ENCODE peak calls at places on chromosomes 16 and 17, in ten cellular contexts. G is right lobe of liver, X is uterus, R is PC-9, D is NT2/D1, J is mesendoderm, O is bronchial epithelial cell, U is WERI-Rb-1, B is mammary epithelial cell, Y is OCI-LY7. S is an unnamed sample. For H3K36me3, the result is how much of the 10 kb centered on the place peaks cover.

GRCh38 chr17:76085066-76085730 is 6.2 kb downstream of the ZACN start:
- DNase-seq in G (no peak), X (no peak), R (no peak), D (no peak), J (no peak), O (no peak), U (no peak), B (no peak), Y (no peak), S (peak)

GRCh38 chr17:75869282-75870141 is 8.9 kb downstream of the TRIM47 start:
- DNase-seq in G (no peak), X (no peak), R (no peak), D (no peak), J (peak), O (peak), U (no peak), B (peak), Y (no peak), S (peak)

GRCh38 chr16:55480228-55480655 is 1.2 kb downstream of the MMP2 start:
- DNase-seq in G (peak), X (peak), R (peak), D (no peak), J (peak), O (no peak), U (no peak), B (peak), Y (no peak), S (peak)

GRCh38 chr16:4052801-4053662 is 63.2 kb downstream of the ADCY9 start:
- DNase-seq in G (peak), X (no peak), R (no peak), D (no peak), J (no peak), O (peak), U (no peak), B (peak), Y (no peak), S (no peak)

GRCh38 chr16:68707341-68708152 is 29.5 kb upstream of the CDH1 start:
- DNase-seq in G (no peak), X (no peak), R (peak), D (peak), J (peak), O (peak), U (no peak), B (peak), Y (no peak), S (peak)

GRCh38 chr17:43562679-43563146 is 16.6 kb upstream of the ETV4 start:
- DNase-seq in G (no peak), X (peak), R (no peak), D (peak), J (peak), O (no peak), U (peak), B (no peak), Y (no peak), S (peak)

GRCh38 chr16:79897444-79898146 is 297.1 kb upstream of the MAF start:
- DNase-seq in G (peak), X (no peak), R (no peak), D (no peak), J (no peak), O (no peak), U (no peak), B (no peak), Y (no peak), S (no peak)

GRCh38 chr17:20967776-20968175 is 75.0 kb downstream of the USP22 start:
- DNase-seq in G (no peak), X (no peak), R (no peak), D (no peak), J (peak), O (no peak), U (no peak), B (no peak), Y (no peak), S (no peak)

GRCh38 chr17:72575542-72576233 is 454.9 kb downstream of the SOX9 start:
- DNase-seq in G (no peak), X (no peak), R (no peak), D (no peak), J (peak), O (no peak), U (no peak), B (no peak), Y (no peak), S (no peak)

GRCh38 chr16:67764153-67764552 is 42.2 kb downstream of the RANBP10 start:
- DNase-seq in G (no peak), X (no peak), R (no peak), D (no peak), J (no peak), O (no peak), U (no peak), B (no peak), Y (no peak), S (no peak)

GRCh38 chr16:9053006-9053601 is 38.3 kb upstream of the HAPSTR1 start:
- DNase-seq in G (peak), X (peak), R (peak), D (peak), J (peak), O (peak), U (peak), B (peak), Y (peak), S (peak)

GRCh38 chr16:23182206-23182674 is 305 bp upstream of the SCNN1G start:
- DNase-seq in G (peak), X (peak), R (peak), D (peak), J (peak), O (peak), U (peak), B (peak), Y (peak), S (peak)

GRCh38 chr16:69003500-69003899 is 102.0 kb upstream of the HAS3 start:
- DNase-seq in G (no peak), X (no peak), R (no peak), D (no peak), J (peak), O (no peak), U (no peak), B (no peak), Y (peak), S (no peak)

GRCh38 chr16:23768581-23768980 is 13.8 kb downstream of the CHP2 start:
- DNase-seq in G (no peak), X (no peak), R (no peak), D (no peak), J (no peak), O (peak), U (no peak), B (peak), Y (no peak), S (no peak)

GRCh38 chr17:37570527-37571093 is 38.6 kb downstream of the SYNRG start:
- DNase-seq in G (no peak), X (no peak), R (peak), D (peak), J (peak), O (peak), U (peak), B (peak), Y (peak), S (peak)

DNA sequence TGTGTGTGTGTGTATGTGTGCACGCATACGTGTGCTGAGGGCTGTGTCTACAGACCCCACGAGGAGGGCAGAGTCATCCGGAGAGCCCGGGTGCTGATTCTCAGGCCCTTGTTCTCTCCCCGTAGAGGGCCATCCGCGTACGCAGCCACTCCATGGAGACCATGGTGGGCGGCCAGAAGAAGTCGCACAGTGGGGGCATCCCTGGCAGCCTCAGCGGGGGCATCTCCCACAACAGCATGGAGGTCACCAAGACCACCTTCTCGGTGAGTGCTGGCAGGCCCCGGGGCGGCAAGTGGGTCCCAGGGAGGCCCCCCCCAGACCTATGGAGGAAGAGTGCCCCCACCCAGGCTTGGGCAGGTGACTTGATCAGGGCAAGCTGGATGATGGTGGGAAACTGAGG is 45.5 kb downstream of the OR1D5 start:
- DNase-seq in G (no peak), X (no peak), R (no peak), D (no peak), J (no peak), O (no peak), U (no peak), B (no peak), Y (no peak), S (no peak)
- H3K36me3 ChIP-seq in G (under half), X (under half), R (under half), D (under half), J (under half), O (under half), U (under half), B (under half), Y (half or more), S (under half)

DNA sequence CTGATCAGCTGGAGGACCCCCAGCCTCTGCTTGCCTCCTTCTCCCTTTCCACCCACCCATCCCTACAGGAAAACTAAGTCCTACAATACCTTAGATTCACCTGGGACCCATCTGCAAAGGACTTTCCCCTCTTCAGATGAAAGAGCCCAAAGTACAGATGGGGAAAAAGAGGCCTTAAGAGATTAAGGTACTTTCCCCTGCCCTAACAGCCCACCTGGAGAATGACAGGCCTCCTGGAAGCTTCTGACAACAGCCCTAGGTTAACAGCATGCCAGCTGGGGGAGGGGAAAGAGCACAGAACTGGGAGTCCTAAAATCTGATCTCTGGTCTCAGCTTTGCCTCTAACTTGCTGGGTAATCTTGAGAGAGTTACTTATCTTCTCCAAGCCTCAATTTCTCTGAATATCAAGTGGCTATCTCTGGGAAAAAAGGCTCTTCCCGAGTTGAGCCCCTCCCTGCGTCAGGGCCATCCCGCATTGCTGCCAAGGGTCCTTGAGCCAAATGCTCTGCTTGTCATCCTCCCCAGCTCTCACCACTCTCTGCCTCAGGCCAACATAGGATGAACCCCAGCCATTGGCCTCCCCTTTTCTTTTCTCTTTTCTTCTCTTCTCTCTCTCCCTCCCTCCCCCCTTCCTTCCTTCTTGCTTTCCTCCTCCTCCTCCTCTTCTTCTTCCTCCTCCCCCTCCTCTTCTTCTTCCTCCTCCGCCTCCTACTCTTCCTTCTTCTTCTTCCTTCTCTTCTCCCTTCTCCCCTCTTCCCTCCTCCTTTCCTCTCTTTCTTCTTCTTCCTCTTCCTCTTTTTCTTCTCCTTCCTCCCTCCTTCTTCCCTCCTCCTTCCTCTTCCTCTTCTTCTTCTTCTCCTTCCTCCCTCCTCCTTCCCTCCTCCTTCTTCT is 22.5 kb upstream of the SP6 start:
- DNase-seq in G (no peak), X (no peak), R (no peak), D (no peak), J (no peak), O (no peak), U (no peak), B (no peak), Y (no peak), S (peak)
- H3K4me3 ChIP-seq in G (no peak), X (no peak), R (no peak), D (no peak), J (no peak), O (no peak), U (no peak), B (no peak), Y (no peak), S (no peak)

GRCh38 chr17:78794399-78794798 is 12.3 kb upstream of the CYTH1 start:
- DNase-seq in G (no peak), X (no peak), R (no peak), D (no peak), J (no peak), O (no peak), U (no peak), B (no peak), Y (no peak), S (no peak)

GRCh38 chr17:78796134-78796900 is 14.2 kb upstream of the CYTH1 start:
- DNase-seq in G (no peak), X (no peak), R (no peak), D (no peak), J (no peak), O (no peak), U (no peak), B (no peak), Y (no peak), S (no peak)

GRCh38 chr17:78793415-78793814 is 11.3 kb upstream of the CYTH1 start:
- DNase-seq in G (no peak), X (no peak), R (no peak), D (no peak), J (no peak), O (no peak), U (no peak), B (no peak), Y (no peak), S (no peak)

GRCh38 chr17:78793968-78794367 is 11.9 kb upstream of the CYTH1 start:
- DNase-seq in G (no peak), X (no peak), R (no peak), D (no peak), J (peak), O (no peak), U (no peak), B (no peak), Y (no peak), S (no peak)

GRCh38 chr17:78795241-78795640 is 13.2 kb upstream of the CYTH1 start:
- DNase-seq in G (no peak), X (no peak), R (no peak), D (no peak), J (no peak), O (no peak), U (no peak), B (no peak), Y (no peak), S (no peak)
- H3K36me3 ChIP-seq in G (under half), X (under half), R (under half), D (half or more), J (under half), O (under half), U (half or more), B (under half), Y (half or more), S (under half)

GRCh38 chr16:13907431-13907830 is 12.5 kb upstream of the ERCC4 start:
- DNase-seq in G (no peak), X (no peak), R (no peak), D (no peak), J (no peak), O (no peak), U (no peak), B (peak), Y (no peak), S (no peak)

GRCh38 chr16:13902677-13903076 is 17.3 kb upstream of the ERCC4 start:
- DNase-seq in G (no peak), X (no peak), R (no peak), D (no peak), J (no peak), O (no peak), U (no peak), B (no peak), Y (no peak), S (no peak)

GRCh38 chr16:13902052-13902451 is 17.9 kb upstream of the ERCC4 start:
- DNase-seq in G (no peak), X (no peak), R (no peak), D (no peak), J (no peak), O (no peak), U (no peak), B (no peak), Y (no peak), S (no peak)

GRCh38 chr16:13906426-13907089 is 13.4 kb upstream of the ERCC4 start:
- DNase-seq in G (no peak), X (no peak), R (no peak), D (no peak), J (peak), O (no peak), U (no peak), B (no peak), Y (peak), S (no peak)

DNA sequence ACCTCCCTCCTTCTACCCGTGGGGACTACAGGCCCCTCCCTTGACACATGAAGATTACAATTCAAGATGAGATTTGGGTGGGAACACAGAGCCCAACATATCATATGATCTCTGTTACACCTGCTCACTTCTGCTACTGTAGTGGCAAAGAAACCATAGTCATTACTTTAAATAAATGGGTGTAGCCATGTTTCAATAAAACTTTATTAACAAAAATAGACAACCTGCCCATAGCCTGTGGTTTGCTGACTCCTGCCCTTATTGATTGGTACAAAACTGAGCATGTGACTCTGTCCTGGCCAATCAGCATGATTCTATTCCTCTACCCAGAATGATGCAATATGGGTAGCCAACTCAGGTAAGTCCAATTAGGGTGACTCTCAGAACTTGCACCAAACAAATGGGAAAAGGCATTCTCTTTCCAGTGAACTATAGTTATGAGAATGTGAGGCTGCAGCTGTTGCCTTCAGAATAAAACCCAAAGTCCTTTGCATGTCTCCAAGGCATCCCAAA is 15.7 kb upstream of the ERCC4 start:
- DNase-seq in G (no peak), X (no peak), R (no peak), D (no peak), J (no peak), O (no peak), U (no peak), B (no peak), Y (no peak), S (no peak)
- H3K4me3 ChIP-seq in G (no peak), X (no peak), R (no peak), D (no peak), J (no peak), O (no peak), U (no peak), B (no peak), Y (no peak), S (no peak)

DNA sequence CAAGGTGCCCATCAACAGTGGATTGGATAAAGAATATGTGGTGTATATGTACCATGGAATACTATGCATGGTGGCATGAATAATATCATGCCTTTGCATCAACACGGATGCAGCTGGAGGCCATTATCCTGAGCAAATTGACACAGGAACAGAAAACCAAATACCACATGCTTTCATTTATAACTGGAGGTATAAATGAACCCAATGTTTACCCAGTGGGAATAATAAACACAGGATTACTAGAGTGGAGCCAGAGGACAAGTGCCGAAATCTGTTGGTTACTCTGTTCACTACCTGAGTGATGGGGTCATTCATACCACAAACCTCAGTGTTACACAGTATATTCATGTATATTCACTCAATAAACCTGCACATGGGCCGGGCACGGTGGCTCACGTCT is 125.2 kb downstream of the CDH11 start:
- DNase-seq in G (no peak), X (no peak), R (no peak), D (no peak), J (no peak), O (no peak), U (no peak), B (no peak), Y (no peak), S (no peak)
- H3K36me3 ChIP-seq in G (under half), X (under half), R (under half), D (under half), J (under half), O (under half), U (under half), B (under half), Y (under half), S (under half)

GRCh38 chr16:89738538-89739317 is 17.4 kb downstream of the ZNF276 start:
- DNase-seq in G (no peak), X (no peak), R (no peak), D (no peak), J (no peak), O (no peak), U (no peak), B (no peak), Y (no peak), S (peak)

GRCh38 chr16:89737341-89738071 is 16.2 kb downstream of the ZNF276 start:
- DNase-seq in G (no peak), X (no peak), R (no peak), D (no peak), J (no peak), O (no peak), U (no peak), B (no peak), Y (no peak), S (no peak)

GRCh38 chr16:89739383-89739782 is 18.0 kb downstream of the ZNF276 start:
- DNase-seq in G (no peak), X (no peak), R (no peak), D (no peak), J (no peak), O (no peak), U (no peak), B (no peak), Y (no peak), S (no peak)

GRCh38 chr16:89736554-89736953 is 15.2 kb downstream of the ZNF276 start:
- DNase-seq in G (no peak), X (no peak), R (no peak), D (no peak), J (no peak), O (no peak), U (no peak), B (no peak), Y (no peak), S (no peak)

DNA sequence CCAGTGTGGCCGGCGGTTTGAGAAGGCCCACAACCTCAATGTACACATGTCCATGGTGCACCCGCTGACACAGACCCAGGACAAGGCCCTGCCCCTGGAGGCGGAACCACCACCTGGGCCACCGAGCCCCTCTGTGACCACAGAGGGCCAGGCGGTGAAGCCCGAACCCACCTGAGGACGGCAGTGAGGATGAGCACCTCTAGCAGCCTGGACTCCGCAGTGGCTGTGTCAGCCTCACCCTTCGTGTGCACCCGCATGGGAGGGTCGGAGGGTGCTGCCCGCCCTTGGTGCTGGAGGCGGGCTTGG is 16.7 kb downstream of the ZNF276 start:
- DNase-seq in G (no peak), X (no peak), R (no peak), D (no peak), J (no peak), O (no peak), U (no peak), B (no peak), Y (no peak), S (no peak)
- H3K4me3 ChIP-seq in G (no peak), X (no peak), R (no peak), D (no peak), J (no peak), O (no peak), U (no peak), B (no peak), Y (no peak), S (no peak)

DNA sequence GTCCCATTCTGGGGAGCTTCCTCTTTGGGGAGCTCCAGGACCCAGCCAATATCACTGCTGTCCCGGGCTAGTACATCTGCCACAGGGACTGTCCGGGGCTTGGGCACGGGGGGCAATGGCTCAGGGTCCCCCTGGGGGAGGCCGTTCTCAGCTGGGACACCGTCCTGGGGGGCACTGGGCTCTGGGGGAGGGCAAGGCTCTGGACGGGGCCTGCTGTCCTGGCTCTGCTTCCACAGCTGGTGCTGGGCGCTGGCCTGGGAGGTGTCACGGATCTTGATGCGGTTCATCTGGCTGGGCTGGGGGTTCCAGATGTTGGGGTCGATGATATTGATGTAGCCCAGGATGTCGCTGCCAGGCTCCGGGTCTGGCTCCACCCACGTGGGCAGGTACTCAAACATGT is 26.1 kb downstream of the SLC5A10 start:
- DNase-seq in G (no peak), X (no peak), R (no peak), D (no peak), J (no peak), O (no peak), U (no peak), B (no peak), Y (no peak), S (no peak)
- H3K36me3 ChIP-seq in G (under half), X (under half), R (under half), D (half or more), J (under half), O (under half), U (under half), B (under half), Y (under half), S (under half)

S was measured in H7.